ENCODE peak calls at places on chromosomes 2 and 18, in seven cellular contexts. K is iPS-NIHi11, N is naive B cell, E is WTC11, I is HT1080, D is NCI-H774, W is neuronal stem cell. R is an unnamed sample.

GRCh38 chr2:235008584-235009044 is 56.8 kb downstream of the SH3BP4 start:
- DNase-seq in I (no peak), D (peak; percentile 81), E (no peak), N (no peak), K (no peak), W (no peak), R (no peak)

GRCh38 chr2:157692768-157693167 is 64.1 kb upstream of the ACVR1C start:
- DNase-seq in K (no peak), I (peak; percentile 97), N (no peak), D (no peak), E (no peak), W (no peak), R (no peak)

GRCh38 chr2:84427235-84428138 is 31.6 kb downstream of the SUCLG1 start:
- DNase-seq in W (no peak), I (no peak), D (no peak), K (no peak), E (no peak), N (no peak), R (no peak)

GRCh38 chr2:138846216-138846821 is 66.1 kb upstream of the NXPH2 start:
- DNase-seq in K (peak; percentile 56), I (peak; percentile 41), D (no peak), N (no peak), W (no peak), E (no peak), R (peak; percentile 57)

GRCh38 chr18:55731594-55732042 is 143.6 kb upstream of the TCF4 start:
- DNase-seq in K (no peak), E (no peak), W (no peak), I (peak; percentile 6), D (no peak), N (no peak), R (no peak)

GRCh38 chr2:34705556-34706247 is 1106.6 kb upstream of the FAM98A start:
- DNase-seq in K (no peak), E (no peak), N (no peak), D (no peak), I (no peak), W (no peak), R (no peak)

GRCh38 chr2:214412679-214413078 is 1.8 kb downstream of the VWC2L start:
- DNase-seq in I (no peak), D (no peak), K (no peak), W (no peak), N (no peak), E (no peak), R (no peak)

GRCh38 chr2:159272166-159272565 is 14.3 kb downstream of the WDSUB1 start:
- DNase-seq in N (no peak), D (no peak), I (no peak), K (no peak), E (no peak), W (peak; percentile 39), R (no peak)

GRCh38 chr18:67590571-67591141 is 74.1 kb upstream of the DSEL start:
- DNase-seq in N (no peak), K (no peak), W (no peak), I (peak; percentile 15), D (no peak), E (no peak), R (peak; percentile 7)

GRCh38 chr2:211900518-211900917 is 638.1 kb downstream of the ERBB4 start:
- DNase-seq in D (no peak), N (no peak), K (no peak), E (no peak), W (no peak), I (no peak), R (no peak)

GRCh38 chr18:35570182-35570581 is 11.4 kb upstream of the GALNT1 start:
- DNase-seq in N (no peak), W (no peak), D (no peak), I (no peak), K (no peak), E (no peak), R (no peak)

GRCh38 chr2:192146069-192147006 is 48.4 kb downstream of the TMEFF2 start:
- DNase-seq in I (peak; percentile 75), W (no peak), E (no peak), D (no peak), K (no peak), N (no peak), R (no peak)

GRCh38 chr18:48314694-48315093 is 94.5 kb downstream of the ZBTB7C start:
- DNase-seq in I (no peak), K (no peak), D (no peak), E (no peak), N (no peak), W (peak; percentile 29), R (no peak)

GRCh38 chr2:191728710-191729597 is 51.0 kb downstream of the NABP1 start:
- DNase-seq in E (no peak), K (no peak), N (no peak), I (peak; percentile 10), W (no peak), D (no peak), R (no peak)

GRCh38 chr2:163368655-163369054 is 367.2 kb downstream of the FIGN start:
- DNase-seq in N (no peak), W (no peak), E (no peak), K (no peak), I (no peak), D (no peak), R (no peak)

GRCh38 chr2:210676067-210676466 is 119.7 kb downstream of the CPS1 start:
- DNase-seq in D (no peak), E (no peak), W (no peak), K (no peak), N (no peak), I (no peak), R (no peak)

GRCh38 chr2:187250137-187250536 is 197.9 kb downstream of the CALCRL start:
- DNase-seq in W (no peak), I (no peak), K (no peak), E (no peak), N (no peak), D (no peak), R (no peak)

GRCh38 chr2:74250189-74250631 is 51.8 kb downstream of the MTHFD2 start:
- DNase-seq in K (peak; percentile 83), D (peak; percentile 43), W (peak; percentile 39), I (peak; percentile 18), E (peak; percentile 52), N (peak; percentile 32), R (peak; percentile 70)

GRCh38 chr2:27832396-27832795 is 57.8 kb downstream of the RBKS start:
- DNase-seq in N (no peak), I (peak; percentile 88), E (no peak), D (no peak), W (no peak), K (no peak), R (no peak)

GRCh38 chr18:47370052-47370451 is 118.6 kb upstream of the SKOR2 start:
- DNase-seq in K (no peak), I (no peak), N (no peak), E (no peak), D (no peak), W (no peak), R (no peak)

GRCh38 chr2:230794472-230794871 is 70.3 kb upstream of the ITM2C start:
- DNase-seq in W (no peak), D (no peak), I (no peak), N (no peak), E (peak; percentile 21), K (no peak), R (no peak)

GRCh38 chr2:176130153-176130916 is 830 bp downstream of the HOXD8 start:
- DNase-seq in I (peak; percentile 42), D (peak; percentile 50), K (peak; percentile 59), N (no peak), W (no peak), E (peak; percentile 56), R (no peak)

GRCh38 chr2:228602277-228602676 is 420.8 kb upstream of the SPHKAP start:
- DNase-seq in D (no peak), W (no peak), E (no peak), I (no peak), N (no peak), K (no peak), R (no peak)

GRCh38 chr2:186486651-186487647 is 889 bp downstream of the ZC3H15 start:
- DNase-seq in N (peak; percentile 91), I (peak; percentile 14), E (no peak), K (no peak), D (peak; percentile 24), W (no peak), R (peak; percentile 93)